ENCODE peak calls at places on chromosomes 12 and 14, in eight cellular contexts. N is Peyer's patch, U is heart left ventricle, M is HCT116, G is HepG2, J is adrenal gland, W is spleen, Q is IMR-90. Y is an unnamed sample. For H3K9me3, the result is how much of the 10 kb centered on the place peaks cover.

GRCh38 chr12:64968989-64969819 is 144.8 kb downstream of the TBC1D30 start:
- DNase-seq in N (no peak), U (no peak), M (peak), G (peak), J (no peak), W (no peak), Q (no peak), Y (no peak)

GRCh38 chr12:25052191-25053020 is 103.5 kb upstream of the BCAT1 start:
- DNase-seq in N (no peak), U (no peak), M (no peak), G (peak), J (peak), W (peak), Q (no peak), Y (no peak)

GRCh38 chr14:80206351-80206750 is 5.0 kb downstream of the DIO2 start:
- DNase-seq in N (no peak), U (no peak), M (no peak), G (no peak), J (no peak), W (no peak), Q (no peak), Y (no peak)

GRCh38 chr12:51620448-51620847 is 29.4 kb downstream of the SCN8A start:
- DNase-seq in N (no peak), U (no peak), M (no peak), G (no peak), J (no peak), W (no peak), Q (peak), Y (no peak)

GRCh38 chr12:68119250-68119649 is 40.3 kb downstream of the IFNG start:
- DNase-seq in N (no peak), U (no peak), M (no peak), G (no peak), J (no peak), W (no peak), Q (no peak), Y (no peak)

GRCh38 chr12:109950625-109951024 is 45.5 kb downstream of the GIT2 start:
- DNase-seq in N (no peak), U (no peak), M (no peak), G (no peak), J (no peak), W (no peak), Q (no peak), Y (no peak)

GRCh38 chr12:104328790-104329189 is 25.3 kb downstream of the EID3 start:
- DNase-seq in N (no peak), U (no peak), M (no peak), G (no peak), J (no peak), W (no peak), Q (no peak), Y (no peak)

GRCh38 chr12:122563361-122563760 is 36.3 kb downstream of the KNTC1 start:
- DNase-seq in N (no peak), U (no peak), M (no peak), G (no peak), J (no peak), W (no peak), Q (no peak), Y (no peak)

GRCh38 chr14:31070431-31070830 is 44.3 kb upstream of the STRN3 start:
- DNase-seq in N (no peak), U (no peak), M (no peak), G (no peak), J (no peak), W (no peak), Q (peak), Y (no peak)

GRCh38 chr14:51865953-51866747 is 5.7 kb downstream of the GNG2 start:
- DNase-seq in N (no peak), U (no peak), M (no peak), G (no peak), J (no peak), W (no peak), Q (no peak), Y (no peak)

GRCh38 chr12:93370947-93371346 is 6.8 kb upstream of the NUDT4 start:
- DNase-seq in N (no peak), U (no peak), M (no peak), G (no peak), J (no peak), W (no peak), Q (no peak), Y (no peak)

GRCh38 chr12:25187781-25188180 is 7.2 kb downstream of the DNAI7 start:
- DNase-seq in N (no peak), U (no peak), M (no peak), G (no peak), J (no peak), W (no peak), Q (peak), Y (no peak)

GRCh38 chr12:87756111-87756510 is 273.1 kb downstream of the C12orf50 start:
- DNase-seq in N (no peak), U (no peak), M (no peak), G (no peak), J (no peak), W (no peak), Q (peak), Y (no peak)

GRCh38 chr12:100128509-100128908 is 14.2 kb downstream of the BLTP3B start:
- DNase-seq in N (no peak), U (peak), M (no peak), G (peak), J (no peak), W (no peak), Q (peak), Y (peak)

GRCh38 chr14:78448483-78449094 is 278.4 kb downstream of the NRXN3 start:
- DNase-seq in N (peak), U (peak), M (peak), G (peak), J (peak), W (no peak), Q (no peak), Y (peak)

DNA sequence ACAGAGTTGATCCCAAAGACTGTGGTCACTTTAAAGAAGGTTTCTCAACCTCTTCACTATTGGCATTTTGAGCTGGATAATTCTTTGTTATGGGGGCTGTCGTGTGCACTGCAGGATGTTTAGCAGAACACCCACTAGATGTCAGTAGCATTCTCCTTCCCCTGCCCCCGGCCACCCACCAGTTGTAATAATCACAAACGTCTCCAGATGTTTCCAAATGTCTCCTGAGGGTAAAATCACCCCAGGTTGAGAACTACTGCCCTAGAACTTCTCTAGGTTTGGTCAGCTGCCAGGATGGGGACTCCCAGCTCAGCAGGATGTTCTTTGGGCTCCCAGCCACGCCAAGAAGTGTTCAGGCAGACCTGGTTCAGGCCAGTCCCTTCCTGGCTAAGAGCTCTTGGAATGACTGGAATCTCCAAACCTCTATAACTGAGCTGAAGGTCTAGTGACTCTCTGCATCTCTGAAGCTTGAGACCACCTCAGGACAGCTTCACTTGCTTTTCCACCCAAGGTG is 12.5 kb upstream of the AJUBA start:
- DNase-seq in N (no peak), U (no peak), M (no peak), G (peak), J (peak), W (no peak), Q (peak), Y (peak)
- TF ChIP-seq CTCF in N (peak), U (peak), M (peak), G (peak), J (peak), W (peak), Q (peak), Y (peak)

DNA sequence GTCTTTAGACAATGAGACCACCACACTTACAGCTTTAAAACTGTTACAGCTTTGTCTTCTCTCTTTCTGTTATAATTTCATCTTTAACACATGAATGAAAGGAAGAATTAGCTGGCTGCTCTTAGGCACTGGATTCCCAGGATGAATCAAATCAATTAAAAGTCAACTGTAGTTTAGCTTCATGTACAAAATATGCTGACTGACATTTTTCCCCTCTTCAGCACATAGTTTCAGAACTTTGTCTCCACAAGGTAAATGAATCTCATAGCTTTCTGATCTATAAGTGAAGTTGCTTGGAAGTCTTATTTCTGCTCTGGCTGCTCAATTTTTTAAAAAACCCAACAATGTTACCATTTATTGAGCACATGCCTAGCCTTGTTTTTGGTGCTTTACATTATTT is 293.8 kb downstream of the GRIN2B start:
- DNase-seq in N (no peak), U (no peak), M (no peak), G (no peak), J (no peak), W (no peak), Q (no peak), Y (no peak)
- H3K9me3 ChIP-seq in N (under half), U (under half), M (under half), G (under half), J (under half), W (under half), Q (under half), Y (under half)

DNA sequence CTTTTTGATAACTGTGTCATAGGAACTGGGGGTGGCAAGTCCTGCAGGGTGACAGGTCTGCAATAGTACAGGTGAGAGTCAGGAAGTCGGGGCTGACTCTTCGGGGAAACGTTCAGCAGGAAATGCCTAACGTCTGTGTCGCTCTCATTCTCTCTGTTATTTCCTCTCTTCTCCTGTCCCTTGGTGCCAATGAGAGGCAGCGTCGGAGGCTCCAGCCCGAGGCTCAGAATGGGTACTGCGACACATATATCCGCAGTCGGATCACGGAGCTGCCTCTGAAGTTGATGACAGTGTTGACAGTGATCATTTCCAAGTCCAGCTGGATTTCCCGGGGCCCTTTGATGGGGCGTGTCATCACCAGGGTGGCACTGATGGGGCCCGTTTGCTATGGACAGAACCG is 2.7 kb upstream of the TC2N start:
- DNase-seq in N (no peak), U (no peak), M (no peak), G (peak), J (no peak), W (no peak), Q (no peak), Y (no peak)
- TF ChIP-seq POLR2A in N (no peak), U (no peak), M (no peak), G (no peak), J (no peak), W (no peak), Q (no peak), Y (no peak)

GRCh38 chr12:102950107-102950949 is 7.1 kb upstream of the ASCL1 start:
- DNase-seq in N (no peak), U (no peak), M (no peak), G (peak), J (peak), W (no peak), Q (no peak), Y (no peak)
- TF ChIP-seq CTCF in N (no peak), U (no peak), M (no peak), G (peak), J (peak), W (no peak), Q (no peak), Y (no peak)

GRCh38 chr14:105939810-105940508 is 413.6 kb downstream of the TMEM121 start:
- DNase-seq in N (peak), U (no peak), M (no peak), G (no peak), J (peak), W (peak), Q (no peak), Y (no peak)
- H3K9me3 ChIP-seq in N (under half), U (under half), M (under half), G (under half), J (under half), W (under half), Q (under half), Y (under half)

GRCh38 chr14:104665663-104666522 is 23.5 kb upstream of the INF2 start:
- DNase-seq in N (peak), U (no peak), M (peak), G (peak), J (no peak), W (peak), Q (no peak), Y (no peak)
- TF ChIP-seq POLR2A in N (no peak), U (no peak), M (no peak), G (peak), J (no peak), W (no peak), Q (no peak), Y (no peak)

Y was measured in thyroid gland.